ENCODE peak calls at places on chromosomes 4 and X, in nine cellular contexts. I is HFF-Myc; G is AG08395; D is cardiac muscle cell; Z is mucosa of gallbladder; F is foreskin fibroblast; K is stimulated activated CD8-positive, alpha-beta memory T cell treated with anti-CD3 and anti-CD28 coated beads, Interleukin-2, amount 100 ng/mL, for 1 hour; B is NCI-H2081; R is GM12865. S is an unnamed sample.
A peak's percentile ranks its signal among the peaks of the same experiment; 100 is the strongest.

GRCh38 chr4:89640620-89641366 is 196.2 kb downstream of the SNCA start:
- DNase-seq in I (peak; percentile 15), D (peak; percentile 86), G (peak; percentile 52), K (no peak), Z (peak; percentile 32), R (no peak), B (no peak), F (peak; percentile 47), S (no peak)

GRCh38 chr4:181528570-181529184 is 714.5 kb upstream of the TENM3 start:
- DNase-seq in G (peak; percentile 64), K (no peak), F (no peak), R (peak; percentile 52), B (peak; percentile 51), D (peak; percentile 90), I (peak; percentile 17), Z (peak; percentile 75), S (peak; percentile 8)

GRCh38 chrX:77679145-77679544 is 106.9 kb downstream of the ATRX start:
- DNase-seq in K (no peak), R (no peak), Z (no peak), F (no peak), I (no peak), B (no peak), D (no peak), G (no peak), S (no peak)

GRCh38 chr4:83644677-83645639 is 109.0 kb downstream of the GPAT3 start:
- DNase-seq in F (peak; percentile 42), R (peak; percentile 70), G (peak; percentile 63), I (peak; percentile 66), B (peak; percentile 35), D (peak; percentile 63), Z (no peak), K (peak; percentile 8), S (peak; percentile 68)

GRCh38 chr4:79823148-79823763 is 249.8 kb downstream of the ANTXR2 start:
- DNase-seq in G (peak; percentile 11), K (no peak), R (no peak), I (no peak), D (no peak), B (no peak), Z (no peak), F (no peak), S (no peak)

GRCh38 chrX:103722505-103722904 is 11.8 kb downstream of the TMEM31 start:
- DNase-seq in D (no peak), B (no peak), F (peak; percentile 56), I (no peak), K (no peak), R (no peak), Z (no peak), G (peak; percentile 28), S (no peak)

GRCh38 chrX:2690856-2691542 is at the start of gene CD99:
- DNase-seq in D (peak; percentile 93), G (peak; percentile 93), B (no peak), I (no peak), Z (peak; percentile 83), F (peak; percentile 90), K (peak; percentile 88), R (peak; percentile 85), S (no peak)

GRCh38 chrX:133365886-133366611 is 49.2 kb downstream of the GPC4 start:
- DNase-seq in K (no peak), I (no peak), Z (no peak), G (peak; percentile 13), D (no peak), F (no peak), R (no peak), B (no peak), S (no peak)

GRCh38 chr4:35038079-35038805 is 1206.1 kb downstream of the ARAP2 start:
- DNase-seq in R (no peak), Z (no peak), G (no peak), F (no peak), B (no peak), D (no peak), K (no peak), I (no peak), S (no peak)

GRCh38 chr4:153816542-153816941 is 27.7 kb upstream of the SFRP2 start:
- DNase-seq in I (no peak), G (no peak), B (no peak), K (no peak), R (no peak), Z (no peak), F (no peak), D (no peak), S (no peak)

GRCh38 chr4:113784497-113785254 is 23.1 kb upstream of the CAMK2D start:
- DNase-seq in B (no peak), D (no peak), Z (no peak), R (no peak), G (peak; percentile 84), K (no peak), F (peak; percentile 96), I (peak; percentile 74), S (no peak)

GRCh38 chrX:66544181-66544580 is 94.7 kb downstream of the EDA2R start:
- DNase-seq in R (no peak), K (no peak), D (no peak), G (no peak), B (no peak), I (no peak), F (no peak), Z (no peak), S (no peak)

GRCh38 chr4:158327525-158327924 is 117.2 kb downstream of the TMEM144 start:
- DNase-seq in R (no peak), K (no peak), B (no peak), Z (no peak), I (no peak), G (no peak), F (no peak), D (peak; percentile 53), S (no peak)

GRCh38 chr4:26199566-26199965 is 121.2 kb upstream of the RBPJ start:
- DNase-seq in I (no peak), B (no peak), G (no peak), K (no peak), Z (no peak), F (no peak), D (no peak), R (no peak), S (no peak)

GRCh38 chr4:106195435-106195950 is 120.5 kb downstream of the TBCK start:
- DNase-seq in I (no peak), G (no peak), D (no peak), Z (no peak), B (no peak), F (no peak), R (no peak), K (no peak), S (no peak)

GRCh38 chr4:181261279-181261678 is 981.9 kb upstream of the TENM3 start:
- DNase-seq in R (no peak), G (no peak), K (no peak), B (peak; percentile 71), D (peak; percentile 50), Z (no peak), I (no peak), F (no peak), S (no peak)

GRCh38 chr4:60890743-60891142 is 309.4 kb upstream of the ADGRL3 start:
- DNase-seq in R (no peak), F (no peak), B (no peak), I (no peak), D (no peak), G (no peak), K (no peak), Z (no peak), S (no peak)

GRCh38 chrX:6021316-6022091 is 207.2 kb downstream of the NLGN4X start:
- DNase-seq in I (no peak), B (peak; percentile 36), F (no peak), R (peak; percentile 37), K (no peak), Z (peak; percentile 36), D (peak; percentile 66), G (peak; percentile 3), S (peak; percentile 34)

S was measured in NCI-H1694.